ENCODE peak calls at places on chromosomes 11 and 22, in eight cellular contexts. C, R, Z, B, X, L, A and T are unnamed samples.

GRCh38 chr22:27845603-27846100 is 44.1 kb upstream of the MN1 start:
- DNase-seq in C (no peak), R (no peak), Z (no peak), B (no peak), X (no peak), L (no peak), A (no peak), T (no peak)

GRCh38 chr11:111409915-111410314 is 30.8 kb upstream of the POU2AF1 start:
- DNase-seq in C (no peak), R (no peak), Z (no peak), B (peak; percentile 38), X (no peak), L (no peak), A (no peak), T (no peak)

GRCh38 chr11:103993502-103993901 is 42.9 kb upstream of the DDI1 start:
- DNase-seq in C (no peak), R (no peak), Z (no peak), B (no peak), X (no peak), L (peak; percentile 36), A (peak; percentile 65), T (no peak)

GRCh38 chr11:75174781-75175370 is 24.0 kb downstream of the SLCO2B1 start:
- DNase-seq in C (no peak), R (no peak), Z (peak; percentile 56), B (no peak), X (no peak), L (peak; percentile 38), A (peak; percentile 34), T (no peak)

GRCh38 chr11:134987828-134988227 is 575.8 kb upstream of the B3GAT1 start:
- DNase-seq in C (no peak), R (peak; percentile 1), Z (no peak), B (no peak), X (no peak), L (no peak), A (no peak), T (no peak)

GRCh38 chr11:61587541-61587941 is 6.7 kb upstream of the SYT7 start:
- DNase-seq in C (peak; percentile 79), R (peak; percentile 47), Z (no peak), B (no peak), X (peak; percentile 31), L (peak; percentile 35), A (no peak), T (no peak)

GRCh38 chr11:19559746-19560145 is 152.9 kb upstream of the NAV2 start:
- DNase-seq in C (no peak), R (no peak), Z (no peak), B (no peak), X (no peak), L (no peak), A (no peak), T (no peak)

GRCh38 chr11:67154726-67155125 is 35.7 kb downstream of the KDM2A start:
- DNase-seq in C (no peak), R (no peak), Z (no peak), B (no peak), X (no peak), L (no peak), A (no peak), T (no peak)

GRCh38 chr22:16563555-16564520 is 28.8 kb downstream of the CCT8L2 start:
- DNase-seq in C (no peak), R (no peak), Z (no peak), B (no peak), X (no peak), L (no peak), A (no peak), T (no peak)

GRCh38 chr11:66727282-66727882 is 1.6 kb downstream of the SPTBN2 start:
- DNase-seq in C (no peak), R (no peak), Z (no peak), B (peak; percentile 25), X (peak; percentile 51), L (no peak), A (peak; percentile 11), T (peak; percentile 12)

GRCh38 chr22:39454385-39454871 is 2.4 kb upstream of the MGAT3 start:
- DNase-seq in C (no peak), R (no peak), Z (no peak), B (no peak), X (no peak), L (no peak), A (no peak), T (no peak)

GRCh38 chr11:111604392-111605009 is 2.3 kb downstream of the SIK2 start:
- DNase-seq in C (no peak), R (no peak), Z (peak; percentile 16), B (peak; percentile 66), X (peak; percentile 29), L (peak; percentile 69), A (peak; percentile 45), T (peak; percentile 57)

GRCh38 chr11:98069861-98070260 is 950.9 kb upstream of the CNTN5 start:
- DNase-seq in C (no peak), R (no peak), Z (no peak), B (no peak), X (no peak), L (no peak), A (no peak), T (no peak)

GRCh38 chr11:91872216-91872615 is 352.4 kb upstream of the FAT3 start:
- DNase-seq in C (no peak), R (no peak), Z (no peak), B (no peak), X (no peak), L (no peak), A (no peak), T (no peak)

GRCh38 chr11:29452131-29452530 is 564.7 kb downstream of the KCNA4 start:
- DNase-seq in C (no peak), R (no peak), Z (no peak), B (no peak), X (no peak), L (peak; percentile 65), A (peak; percentile 71), T (peak; percentile 87)

GRCh38 chr22:20479612-20480196 is 15.9 kb downstream of the KLHL22 start:
- DNase-seq in C (no peak), R (no peak), Z (no peak), B (no peak), X (no peak), L (peak; percentile 5), A (no peak), T (peak; percentile 6)

GRCh38 chr11:63508009-63508408 is 2.1 kb downstream of the LGALS12 start:
- DNase-seq in C (peak; percentile 68), R (peak; percentile 67), Z (no peak), B (peak; percentile 37), X (peak; percentile 54), L (peak; percentile 15), A (no peak), T (no peak)

GRCh38 chr22:37001826-37002225 is 17.4 kb downstream of the TST start:
- DNase-seq in C (no peak), R (no peak), Z (no peak), B (no peak), X (no peak), L (no peak), A (no peak), T (no peak)

GRCh38 chr22:36999463-36999862 is 19.8 kb downstream of the TST start:
- DNase-seq in C (no peak), R (no peak), Z (no peak), B (no peak), X (no peak), L (no peak), A (no peak), T (no peak)

GRCh38 chr22:37000676-37001534 is 18.3 kb downstream of the TST start:
- DNase-seq in C (no peak), R (no peak), Z (no peak), B (no peak), X (no peak), L (no peak), A (no peak), T (no peak)

GRCh38 chr22:37002633-37003032 is 16.6 kb downstream of the TST start:
- DNase-seq in C (no peak), R (no peak), Z (no peak), B (no peak), X (no peak), L (no peak), A (no peak), T (no peak)

GRCh38 chr22:36998620-36999351 is 20.5 kb downstream of the TST start:
- DNase-seq in C (no peak), R (no peak), Z (no peak), B (no peak), X (no peak), L (peak; percentile 51), A (peak; percentile 15), T (no peak)
- TF ChIP-seq CTCF in C (no peak), R (no peak), Z (no peak), B (no peak), X (no peak), L (peak; percentile 12), A (no peak), T (no peak)

DNA sequence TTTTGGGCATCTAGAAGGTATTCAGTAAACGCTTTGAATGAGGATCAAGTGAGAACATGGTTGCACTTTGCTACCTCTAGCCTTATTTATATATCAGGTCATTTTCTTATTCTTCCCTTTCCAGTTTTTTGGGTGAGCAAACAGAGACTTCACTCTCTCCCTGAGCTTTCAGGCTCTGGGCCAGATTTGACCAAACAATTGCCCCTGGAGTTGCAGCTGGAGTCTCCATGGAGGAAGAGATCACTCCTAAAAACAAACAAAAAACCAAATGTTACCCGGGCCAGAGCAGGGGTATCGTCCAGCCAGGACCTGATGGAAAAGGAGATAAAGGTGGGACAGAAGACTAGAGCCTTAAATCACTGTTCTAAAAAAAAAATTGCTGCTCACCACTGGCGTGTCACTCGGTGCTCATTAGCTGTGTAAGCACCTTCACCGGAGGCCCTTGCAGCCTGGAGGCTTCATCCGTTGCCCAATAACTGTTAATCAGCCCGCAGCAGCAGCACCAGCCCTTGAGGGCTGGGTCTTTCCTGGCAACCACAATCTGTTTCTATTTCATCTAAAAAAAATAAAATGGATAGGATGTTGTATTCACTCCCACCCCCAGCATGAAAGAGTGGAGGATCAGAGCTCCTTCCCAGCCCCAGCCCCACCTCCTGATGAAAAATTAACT is 125.0 kb downstream of the PKNOX2 start:
- DNase-seq in C (no peak), R (no peak), Z (no peak), B (no peak), X (no peak), L (no peak), A (no peak), T (no peak)
- H3K4me3 ChIP-seq in C (no peak overlapping the region), R (no peak overlapping the region), Z (no peak overlapping the region), B (no peak overlapping the region), X (no peak overlapping the region), L (no peak overlapping the region), A (no peak overlapping the region), T (no peak overlapping the region)

GRCh38 chr22:26642465-26643367 is 14.7 kb upstream of the MIAT start:
- DNase-seq in C (no peak), R (no peak), Z (no peak), B (peak; percentile 68), X (no peak), L (no peak), A (no peak), T (peak; percentile 41)
- TF ChIP-seq CTCF in C (no peak), R (no peak), Z (no peak), B (peak; percentile 45), X (no peak), L (no peak), A (no peak), T (no peak)

DNA sequence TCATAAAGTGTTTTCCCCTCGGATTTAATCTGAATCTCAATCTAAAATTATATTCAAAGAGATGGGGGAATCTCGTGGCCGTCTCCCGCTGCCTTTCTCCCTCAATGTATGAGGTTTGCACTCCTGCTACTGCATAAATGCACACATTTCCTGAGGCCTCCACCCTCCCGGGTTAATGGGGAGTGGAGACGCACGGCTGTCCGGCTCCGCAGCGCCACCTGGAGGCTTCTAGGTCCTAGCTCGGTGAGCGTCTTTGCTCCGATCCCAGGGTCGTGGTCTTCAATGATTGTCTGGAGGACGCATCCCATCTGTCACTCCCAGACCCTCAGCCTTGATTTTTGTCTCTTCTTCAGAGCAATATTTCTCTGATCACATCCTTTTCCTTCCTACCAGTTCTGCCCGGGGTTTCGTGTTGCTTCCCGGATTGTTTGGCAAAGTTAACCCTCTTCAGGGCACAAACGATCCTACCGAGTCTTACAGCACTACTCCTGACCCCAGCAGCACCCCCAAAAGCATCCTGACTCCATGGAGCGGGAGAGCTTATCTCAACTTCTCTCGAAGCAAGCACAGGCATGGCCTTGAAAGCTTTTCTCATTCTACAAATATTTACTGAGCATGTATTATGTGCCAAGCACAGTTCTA is at the start of gene LMO1:
- DNase-seq in C (peak; percentile 89), R (peak; percentile 75), Z (peak; percentile 73), B (peak; percentile 68), X (peak; percentile 98), L (peak; percentile 68), A (peak; percentile 62), T (peak; percentile 71)
- H3K4me3 ChIP-seq in C (peak within 1 kb of the TSS; percentile 47), R (no peak within 1 kb of the TSS), Z (peak within 1 kb of the TSS; percentile 35), B (peak within 1 kb of the TSS; percentile 14), X (peak within 1 kb of the TSS; percentile 66), L (no peak within 1 kb of the TSS), A (peak within 1 kb of the TSS; percentile 27), T (peak within 1 kb of the TSS; percentile 22)